ENCODE peak calls at places on chromosomes 2 and 18, in six cellular contexts. One of them, this sample, is unnamed. For H3K9me3, the result is how much of the 10 kb centered on the place peaks cover.

GRCh38 chr18:48953096-48953706 is 2.4 kb upstream of the SMAD7 start:
- DNase-seq in K562: no peak
- DNase-seq in CD8-positive, alpha-beta memory T cell: peak
- DNase-seq in right atrium auricular region: no peak
- DNase-seq in naive thymus-derived CD4-positive, alpha-beta T cell: peak
- DNase-seq in right lobe of liver: no peak
- DNase-seq in this sample: no peak

GRCh38 chr2:205166749-205167148 is 515.6 kb upstream of the NRP2 start:
- DNase-seq in K562: no peak
- DNase-seq in CD8-positive, alpha-beta memory T cell: no peak
- DNase-seq in right atrium auricular region: no peak
- DNase-seq in naive thymus-derived CD4-positive, alpha-beta T cell: no peak
- DNase-seq in right lobe of liver: no peak
- DNase-seq in this sample: no peak

GRCh38 chr18:34806527-34806926 is 96.4 kb downstream of the DTNA start:
- DNase-seq in K562: no peak
- DNase-seq in CD8-positive, alpha-beta memory T cell: no peak
- DNase-seq in right atrium auricular region: no peak
- DNase-seq in naive thymus-derived CD4-positive, alpha-beta T cell: no peak
- DNase-seq in right lobe of liver: no peak
- DNase-seq in this sample: no peak

GRCh38 chr2:223596208-223596607 is 6.0 kb downstream of the SCG2 start:
- DNase-seq in K562: no peak
- DNase-seq in CD8-positive, alpha-beta memory T cell: no peak
- DNase-seq in right atrium auricular region: no peak
- DNase-seq in naive thymus-derived CD4-positive, alpha-beta T cell: no peak
- DNase-seq in right lobe of liver: no peak
- DNase-seq in this sample: no peak

GRCh38 chr2:160381425-160381951 is 112.1 kb downstream of the RBMS1 start:
- DNase-seq in K562: no peak
- DNase-seq in CD8-positive, alpha-beta memory T cell: no peak
- DNase-seq in right atrium auricular region: no peak
- DNase-seq in naive thymus-derived CD4-positive, alpha-beta T cell: no peak
- DNase-seq in right lobe of liver: no peak
- DNase-seq in this sample: no peak

GRCh38 chr2:50613161-50613560 is 418.8 kb downstream of the NRXN1 start:
- DNase-seq in K562: no peak
- DNase-seq in CD8-positive, alpha-beta memory T cell: no peak
- DNase-seq in right atrium auricular region: no peak
- DNase-seq in naive thymus-derived CD4-positive, alpha-beta T cell: no peak
- DNase-seq in right lobe of liver: no peak
- DNase-seq in this sample: no peak

GRCh38 chr18:63440219-63440618 is 17.9 kb upstream of the VPS4B start:
- DNase-seq in K562: no peak
- DNase-seq in CD8-positive, alpha-beta memory T cell: no peak
- DNase-seq in right atrium auricular region: peak
- DNase-seq in naive thymus-derived CD4-positive, alpha-beta T cell: no peak
- DNase-seq in right lobe of liver: no peak
- DNase-seq in this sample: no peak

GRCh38 chr18:74196220-74197119 is 48.1 kb downstream of the TIMM21 start:
- DNase-seq in K562: peak
- DNase-seq in CD8-positive, alpha-beta memory T cell: peak
- DNase-seq in right atrium auricular region: no peak
- DNase-seq in naive thymus-derived CD4-positive, alpha-beta T cell: peak
- DNase-seq in right lobe of liver: no peak
- DNase-seq in this sample: peak

GRCh38 chr2:18740428-18740827 is 151.1 kb upstream of the NT5C1B start:
- DNase-seq in K562: no peak
- DNase-seq in CD8-positive, alpha-beta memory T cell: no peak
- DNase-seq in right atrium auricular region: peak
- DNase-seq in naive thymus-derived CD4-positive, alpha-beta T cell: no peak
- DNase-seq in right lobe of liver: no peak
- DNase-seq in this sample: no peak

GRCh38 chr2:106094101-106094860 is 99.8 kb downstream of the UXS1 start:
- DNase-seq in K562: no peak
- DNase-seq in CD8-positive, alpha-beta memory T cell: peak
- DNase-seq in right atrium auricular region: no peak
- DNase-seq in naive thymus-derived CD4-positive, alpha-beta T cell: peak
- DNase-seq in right lobe of liver: no peak
- DNase-seq in this sample: peak

GRCh38 chr2:2874805-2875204 is 502.8 kb downstream of the EIPR1 start:
- DNase-seq in K562: no peak
- DNase-seq in CD8-positive, alpha-beta memory T cell: no peak
- DNase-seq in right atrium auricular region: no peak
- DNase-seq in naive thymus-derived CD4-positive, alpha-beta T cell: no peak
- DNase-seq in right lobe of liver: no peak
- DNase-seq in this sample: no peak

GRCh38 chr2:173884403-173884802 is 80.8 kb downstream of the SP3 start:
- DNase-seq in K562: peak
- DNase-seq in CD8-positive, alpha-beta memory T cell: peak
- DNase-seq in right atrium auricular region: peak
- DNase-seq in naive thymus-derived CD4-positive, alpha-beta T cell: no peak
- DNase-seq in right lobe of liver: peak
- DNase-seq in this sample: no peak

GRCh38 chr2:75810931-75811330 is 100.2 kb upstream of the GCFC2 start:
- DNase-seq in K562: no peak
- DNase-seq in CD8-positive, alpha-beta memory T cell: no peak
- DNase-seq in right atrium auricular region: no peak
- DNase-seq in naive thymus-derived CD4-positive, alpha-beta T cell: no peak
- DNase-seq in right lobe of liver: no peak
- DNase-seq in this sample: no peak

GRCh38 chr2:47867205-47867604 is 39.1 kb downstream of the FBXO11 start:
- DNase-seq in K562: no peak
- DNase-seq in CD8-positive, alpha-beta memory T cell: no peak
- DNase-seq in right atrium auricular region: no peak
- DNase-seq in naive thymus-derived CD4-positive, alpha-beta T cell: no peak
- DNase-seq in right lobe of liver: no peak
- DNase-seq in this sample: no peak

GRCh38 chr2:88053301-88053700 is 2.3 kb downstream of the KRCC1 start:
- DNase-seq in K562: no peak
- DNase-seq in CD8-positive, alpha-beta memory T cell: no peak
- DNase-seq in right atrium auricular region: no peak
- DNase-seq in naive thymus-derived CD4-positive, alpha-beta T cell: no peak
- DNase-seq in right lobe of liver: no peak
- DNase-seq in this sample: no peak

GRCh38 chr18:13244135-13244534 is 25.6 kb downstream of the LDLRAD4 start:
- DNase-seq in K562: no peak
- DNase-seq in CD8-positive, alpha-beta memory T cell: no peak
- DNase-seq in right atrium auricular region: no peak
- DNase-seq in naive thymus-derived CD4-positive, alpha-beta T cell: no peak
- DNase-seq in right lobe of liver: no peak
- DNase-seq in this sample: no peak

GRCh38 chr2:180873219-180873618 is 107.2 kb upstream of the UBE2E3 start:
- DNase-seq in K562: no peak
- DNase-seq in CD8-positive, alpha-beta memory T cell: no peak
- DNase-seq in right atrium auricular region: no peak
- DNase-seq in naive thymus-derived CD4-positive, alpha-beta T cell: no peak
- DNase-seq in right lobe of liver: no peak
- DNase-seq in this sample: no peak

GRCh38 chr2:216698895-216699294 is 3.5 kb upstream of the IGFBP5 start:
- DNase-seq in K562: peak
- DNase-seq in CD8-positive, alpha-beta memory T cell: no peak
- DNase-seq in right atrium auricular region: no peak
- DNase-seq in naive thymus-derived CD4-positive, alpha-beta T cell: no peak
- DNase-seq in right lobe of liver: no peak
- DNase-seq in this sample: no peak

GRCh38 chr2:171668111-171668600 is 19.1 kb upstream of the DYNC1I2 start:
- DNase-seq in K562: no peak
- DNase-seq in CD8-positive, alpha-beta memory T cell: no peak
- DNase-seq in right atrium auricular region: no peak
- DNase-seq in naive thymus-derived CD4-positive, alpha-beta T cell: no peak
- DNase-seq in right lobe of liver: no peak
- DNase-seq in this sample: no peak

GRCh38 chr2:11631462-11631861 is 38.5 kb downstream of the NTSR2 start:
- DNase-seq in K562: no peak
- DNase-seq in CD8-positive, alpha-beta memory T cell: no peak
- DNase-seq in right atrium auricular region: no peak
- DNase-seq in naive thymus-derived CD4-positive, alpha-beta T cell: no peak
- DNase-seq in right lobe of liver: no peak
- DNase-seq in this sample: no peak

GRCh38 chr2:118019821-118020220 is 6.0 kb upstream of the CCDC93 start:
- DNase-seq in K562: no peak
- DNase-seq in CD8-positive, alpha-beta memory T cell: no peak
- DNase-seq in right atrium auricular region: no peak
- DNase-seq in naive thymus-derived CD4-positive, alpha-beta T cell: no peak
- DNase-seq in right lobe of liver: no peak
- DNase-seq in this sample: no peak

GRCh38 chr2:67255933-67256615 is 141.1 kb upstream of the ETAA1 start:
- DNase-seq in K562: no peak
- DNase-seq in CD8-positive, alpha-beta memory T cell: no peak
- DNase-seq in right atrium auricular region: no peak
- DNase-seq in naive thymus-derived CD4-positive, alpha-beta T cell: no peak
- DNase-seq in right lobe of liver: no peak
- DNase-seq in this sample: no peak

GRCh38 chr2:127673304-127674069 is 1.8 kb downstream of the LIMS2 start:
- DNase-seq in K562: no peak
- DNase-seq in CD8-positive, alpha-beta memory T cell: no peak
- DNase-seq in right atrium auricular region: no peak
- DNase-seq in naive thymus-derived CD4-positive, alpha-beta T cell: no peak
- DNase-seq in right lobe of liver: no peak
- DNase-seq in this sample: no peak

GRCh38 chr2:25546852-25547251 is 126.5 kb downstream of the DTNB start:
- DNase-seq in K562: no peak
- DNase-seq in CD8-positive, alpha-beta memory T cell: no peak
- DNase-seq in right atrium auricular region: no peak
- DNase-seq in naive thymus-derived CD4-positive, alpha-beta T cell: no peak
- DNase-seq in right lobe of liver: no peak
- DNase-seq in this sample: no peak

GRCh38 chr2:229178706-229179105 is 92.4 kb downstream of the PID1 start:
- DNase-seq in K562: no peak
- DNase-seq in CD8-positive, alpha-beta memory T cell: no peak
- DNase-seq in right atrium auricular region: no peak
- DNase-seq in naive thymus-derived CD4-positive, alpha-beta T cell: no peak
- DNase-seq in right lobe of liver: no peak
- DNase-seq in this sample: no peak

GRCh38 chr2:109636290-109636675 is 22.1 kb downstream of the SOWAHC start:
- DNase-seq in K562: no peak
- DNase-seq in CD8-positive, alpha-beta memory T cell: no peak
- DNase-seq in right atrium auricular region: no peak
- DNase-seq in naive thymus-derived CD4-positive, alpha-beta T cell: no peak
- DNase-seq in right lobe of liver: no peak
- DNase-seq in this sample: no peak

GRCh38 chr2:167972020-167972419 is 275.4 kb downstream of the STK39 start:
- DNase-seq in K562: no peak
- DNase-seq in CD8-positive, alpha-beta memory T cell: no peak
- DNase-seq in right atrium auricular region: no peak
- DNase-seq in naive thymus-derived CD4-positive, alpha-beta T cell: no peak
- DNase-seq in right lobe of liver: no peak
- DNase-seq in this sample: no peak

GRCh38 chr2:167966937-167967913 is 280.2 kb downstream of the STK39 start:
- DNase-seq in K562: no peak
- DNase-seq in CD8-positive, alpha-beta memory T cell: no peak
- DNase-seq in right atrium auricular region: no peak
- DNase-seq in naive thymus-derived CD4-positive, alpha-beta T cell: no peak
- DNase-seq in right lobe of liver: no peak
- DNase-seq in this sample: no peak

GRCh38 chr2:167972746-167973145 is 274.6 kb downstream of the STK39 start:
- DNase-seq in K562: no peak
- DNase-seq in CD8-positive, alpha-beta memory T cell: no peak
- DNase-seq in right atrium auricular region: no peak
- DNase-seq in naive thymus-derived CD4-positive, alpha-beta T cell: no peak
- DNase-seq in right lobe of liver: no peak
- DNase-seq in this sample: no peak
- H3K9me3 ChIP-seq in K562: under half
- H3K9me3 ChIP-seq in CD8-positive, alpha-beta memory T cell: under half
- H3K9me3 ChIP-seq in right atrium auricular region: under half
- H3K9me3 ChIP-seq in naive thymus-derived CD4-positive, alpha-beta T cell: under half
- H3K9me3 ChIP-seq in right lobe of liver: under half
- H3K9me3 ChIP-seq in this sample: under half

DNA sequence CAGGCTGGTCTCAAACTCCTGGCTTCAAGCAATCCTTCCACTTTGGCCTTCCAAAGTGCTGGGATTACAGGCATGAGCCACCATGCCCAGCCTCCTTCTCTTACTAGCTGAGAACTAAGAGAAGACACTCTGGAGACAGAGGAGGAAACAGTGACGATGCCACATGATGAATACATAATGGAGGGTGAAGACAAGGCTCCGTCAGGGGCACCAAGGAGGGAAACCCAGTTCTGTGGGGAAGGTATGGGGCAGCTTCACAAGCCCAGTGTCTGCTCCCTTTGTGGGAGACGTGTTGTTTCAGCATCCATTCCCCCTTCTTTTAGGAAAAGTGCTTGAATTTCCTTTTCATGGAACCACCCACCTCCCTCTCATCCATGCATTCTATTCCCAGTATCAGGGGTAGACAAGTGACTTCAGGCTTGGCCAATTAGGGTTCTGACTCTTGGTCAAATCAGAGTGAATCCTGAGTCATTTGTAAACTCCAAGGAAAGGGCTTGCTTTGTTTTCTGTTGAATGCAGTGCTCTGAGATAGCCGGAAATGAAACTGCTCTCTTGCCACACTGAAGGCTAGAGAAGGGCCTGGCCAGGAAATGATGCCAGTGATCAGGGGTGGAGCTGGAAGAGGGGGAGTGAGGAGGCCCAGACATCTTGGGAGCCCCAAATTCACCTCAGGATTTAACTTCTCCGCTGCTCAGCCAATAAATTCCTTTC is 23.7 kb downstream of the TMEM127 start:
- DNase-seq in K562: no peak
- DNase-seq in CD8-positive, alpha-beta memory T cell: peak
- DNase-seq in right atrium auricular region: no peak
- DNase-seq in naive thymus-derived CD4-positive, alpha-beta T cell: peak
- DNase-seq in right lobe of liver: no peak
- DNase-seq in this sample: no peak
- H3K9me3 ChIP-seq in K562: under half
- H3K9me3 ChIP-seq in CD8-positive, alpha-beta memory T cell: under half
- H3K9me3 ChIP-seq in right atrium auricular region: under half
- H3K9me3 ChIP-seq in naive thymus-derived CD4-positive, alpha-beta T cell: under half
- H3K9me3 ChIP-seq in right lobe of liver: under half
- H3K9me3 ChIP-seq in this sample: under half

GRCh38 chr18:57425096-57425495 is 10.1 kb upstream of the ONECUT2 start:
- DNase-seq in K562: no peak
- DNase-seq in CD8-positive, alpha-beta memory T cell: no peak
- DNase-seq in right atrium auricular region: no peak
- DNase-seq in naive thymus-derived CD4-positive, alpha-beta T cell: no peak
- DNase-seq in right lobe of liver: peak
- DNase-seq in this sample: no peak

GRCh38 chr18:57426187-57426586 is 9.0 kb upstream of the ONECUT2 start:
- DNase-seq in K562: no peak
- DNase-seq in CD8-positive, alpha-beta memory T cell: no peak
- DNase-seq in right atrium auricular region: no peak
- DNase-seq in naive thymus-derived CD4-positive, alpha-beta T cell: no peak
- DNase-seq in right lobe of liver: no peak
- DNase-seq in this sample: no peak

GRCh38 chr18:57427429-57428181 is 7.6 kb upstream of the ONECUT2 start:
- DNase-seq in K562: no peak
- DNase-seq in CD8-positive, alpha-beta memory T cell: no peak
- DNase-seq in right atrium auricular region: no peak
- DNase-seq in naive thymus-derived CD4-positive, alpha-beta T cell: no peak
- DNase-seq in right lobe of liver: peak
- DNase-seq in this sample: no peak

GRCh38 chr18:57423821-57424220 is 11.4 kb upstream of the ONECUT2 start:
- DNase-seq in K562: no peak
- DNase-seq in CD8-positive, alpha-beta memory T cell: no peak
- DNase-seq in right atrium auricular region: no peak
- DNase-seq in naive thymus-derived CD4-positive, alpha-beta T cell: no peak
- DNase-seq in right lobe of liver: no peak
- DNase-seq in this sample: no peak

GRCh38 chr18:57422313-57422872 is 12.8 kb upstream of the ONECUT2 start:
- DNase-seq in K562: no peak
- DNase-seq in CD8-positive, alpha-beta memory T cell: no peak
- DNase-seq in right atrium auricular region: no peak
- DNase-seq in naive thymus-derived CD4-positive, alpha-beta T cell: no peak
- DNase-seq in right lobe of liver: peak
- DNase-seq in this sample: no peak
- H3K9me3 ChIP-seq in K562: under half
- H3K9me3 ChIP-seq in CD8-positive, alpha-beta memory T cell: under half
- H3K9me3 ChIP-seq in right atrium auricular region: under half
- H3K9me3 ChIP-seq in naive thymus-derived CD4-positive, alpha-beta T cell: under half
- H3K9me3 ChIP-seq in right lobe of liver: under half
- H3K9me3 ChIP-seq in this sample: under half

GRCh38 chr2:239920616-239921365 is 104.4 kb downstream of the NDUFA10 start:
- DNase-seq in K562: no peak
- DNase-seq in CD8-positive, alpha-beta memory T cell: no peak
- DNase-seq in right atrium auricular region: peak
- DNase-seq in naive thymus-derived CD4-positive, alpha-beta T cell: no peak
- DNase-seq in right lobe of liver: no peak
- DNase-seq in this sample: no peak
- H3K9me3 ChIP-seq in K562: under half
- H3K9me3 ChIP-seq in CD8-positive, alpha-beta memory T cell: under half
- H3K9me3 ChIP-seq in right atrium auricular region: under half
- H3K9me3 ChIP-seq in naive thymus-derived CD4-positive, alpha-beta T cell: under half
- H3K9me3 ChIP-seq in right lobe of liver: under half
- H3K9me3 ChIP-seq in this sample: under half